ENCODE peak calls at places on chromosomes 13 and 19, in four cellular contexts. One of them, this sample, is unnamed.

GRCh38 chr19:1665565-1666047 is 13.2 kb upstream of the TCF3 start:
- DNase-seq in K562: peak; percentile 68
- DNase-seq in HepG2: no peak
- DNase-seq in H1: no peak
- DNase-seq in this sample: no peak

GRCh38 chr13:56335775-56336174 is 804.9 kb upstream of the PRR20A start:
- DNase-seq in K562: no peak
- DNase-seq in HepG2: no peak
- DNase-seq in H1: no peak
- DNase-seq in this sample: no peak

GRCh38 chr13:37303610-37304009 is 198.1 kb upstream of the CSNK1A1L start:
- DNase-seq in H1: no peak
- DNase-seq in K562: no peak
- DNase-seq in HepG2: no peak
- DNase-seq in this sample: no peak

GRCh38 chr13:102309110-102309509 is 92.7 kb downstream of the FGF14 start:
- DNase-seq in HepG2: no peak
- DNase-seq in K562: no peak
- DNase-seq in H1: no peak
- DNase-seq in this sample: no peak

GRCh38 chr19:38786572-38787265 is 2.3 kb upstream of the LGALS7B start:
- DNase-seq in K562: no peak
- DNase-seq in H1: no peak
- DNase-seq in HepG2: no peak
- DNase-seq in this sample: no peak

GRCh38 chr19:40807147-40808020 is 8.4 kb downstream of the EGLN2 start:
- DNase-seq in HepG2: peak; percentile 49
- DNase-seq in H1: peak; percentile 75
- DNase-seq in K562: no peak
- DNase-seq in this sample: no peak

GRCh38 chr19:27776020-27776419 is 1436.9 kb downstream of the UQCRFS1 start:
- DNase-seq in HepG2: no peak
- DNase-seq in H1: peak; percentile 58
- DNase-seq in K562: peak; percentile 44
- DNase-seq in this sample: no peak

GRCh38 chr13:74203576-74203975 is 69.4 kb upstream of the KLF12 start:
- DNase-seq in K562: no peak
- DNase-seq in HepG2: no peak
- DNase-seq in H1: no peak
- DNase-seq in this sample: no peak

GRCh38 chr13:48121733-48122132 is 26.8 kb upstream of the MED4 start:
- DNase-seq in H1: no peak
- DNase-seq in K562: no peak
- DNase-seq in HepG2: no peak
- DNase-seq in this sample: no peak

GRCh38 chr13:114041493-114041892 is 67.6 kb upstream of the C13orf46 start:
- DNase-seq in K562: no peak
- DNase-seq in H1: no peak
- DNase-seq in HepG2: no peak
- DNase-seq in this sample: no peak

GRCh38 chr19:42965204-42965603 is 28.2 kb upstream of the PSG7 start:
- DNase-seq in K562: no peak
- DNase-seq in HepG2: no peak
- DNase-seq in H1: no peak
- DNase-seq in this sample: no peak

DNA sequence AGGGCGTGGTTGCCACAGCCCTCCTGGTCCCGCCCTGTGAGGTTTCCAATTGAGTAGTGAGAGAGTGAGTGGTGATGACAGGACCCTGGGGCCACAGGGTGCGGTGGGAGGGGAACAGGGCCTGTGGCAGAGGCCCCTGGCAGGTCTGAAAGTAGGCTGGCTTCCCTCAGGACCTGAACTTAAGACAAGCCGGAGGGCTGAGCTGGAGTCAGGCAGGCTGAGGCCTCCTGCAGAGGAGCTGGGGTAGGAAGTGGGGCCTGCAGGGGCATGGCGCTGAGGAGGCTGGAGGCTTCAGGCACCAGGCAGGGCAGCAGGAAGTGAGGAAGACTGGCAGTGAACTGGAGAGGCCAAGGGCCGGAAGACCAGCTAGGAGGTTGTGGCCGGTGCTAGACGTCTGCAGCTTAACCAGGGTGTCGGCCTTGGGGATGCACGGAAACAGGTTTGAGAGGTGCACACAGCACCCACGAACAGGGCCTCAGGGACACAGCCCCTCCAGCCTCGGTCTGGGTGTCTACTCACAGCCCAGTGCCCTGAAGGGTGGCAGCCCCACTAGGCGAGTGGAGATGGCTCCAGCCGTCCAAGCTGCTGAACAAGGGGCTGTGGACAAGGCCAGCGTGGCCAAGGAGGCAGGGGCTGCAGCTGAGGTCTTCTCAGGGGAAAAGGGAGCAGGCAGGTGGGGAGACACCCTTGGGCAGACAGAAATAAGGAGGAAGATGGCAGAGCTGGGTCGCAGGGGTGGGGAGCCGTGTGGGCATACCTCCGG is 17.8 kb downstream of the POP4 start:
- DNase-seq in K562: peak; percentile 49
- DNase-seq in HepG2: no peak
- DNase-seq in H1: no peak
- DNase-seq in this sample: no peak
- H3K9ac ChIP-seq in K562: peak overlapping the region; percentile 65
- H3K9ac ChIP-seq in HepG2: no peak overlapping the region
- H3K9ac ChIP-seq in H1: no peak overlapping the region
- H3K9ac ChIP-seq in this sample: no peak overlapping the region

DNA sequence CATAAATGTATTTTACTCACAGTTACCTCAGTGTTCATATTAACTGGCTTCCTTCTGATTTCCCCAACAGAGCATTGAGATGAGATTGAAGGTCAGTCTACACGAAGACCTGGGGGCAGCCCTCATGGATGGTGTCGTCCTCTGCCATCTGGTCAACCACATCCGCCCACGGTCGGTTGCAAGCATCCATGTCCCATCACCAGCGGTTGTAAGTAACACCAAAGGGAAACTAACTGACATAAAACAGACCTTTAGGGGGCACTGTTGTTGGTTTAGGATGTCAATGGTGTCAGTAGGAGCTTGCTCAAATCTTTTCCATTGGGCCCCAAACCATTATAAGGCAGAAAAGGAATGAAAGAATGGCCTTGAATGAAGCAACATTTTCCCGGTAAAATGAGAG is 68.2 kb downstream of the ESD start:
- DNase-seq in H1: no peak
- DNase-seq in HepG2: peak; percentile 21
- DNase-seq in K562: peak; percentile 29
- DNase-seq in this sample: no peak
- TF ChIP-seq JUN in H1: no peak
- TF ChIP-seq JUN in HepG2: no peak
- TF ChIP-seq JUN in K562: no peak
- TF ChIP-seq JUN in this sample: no peak

DNA sequence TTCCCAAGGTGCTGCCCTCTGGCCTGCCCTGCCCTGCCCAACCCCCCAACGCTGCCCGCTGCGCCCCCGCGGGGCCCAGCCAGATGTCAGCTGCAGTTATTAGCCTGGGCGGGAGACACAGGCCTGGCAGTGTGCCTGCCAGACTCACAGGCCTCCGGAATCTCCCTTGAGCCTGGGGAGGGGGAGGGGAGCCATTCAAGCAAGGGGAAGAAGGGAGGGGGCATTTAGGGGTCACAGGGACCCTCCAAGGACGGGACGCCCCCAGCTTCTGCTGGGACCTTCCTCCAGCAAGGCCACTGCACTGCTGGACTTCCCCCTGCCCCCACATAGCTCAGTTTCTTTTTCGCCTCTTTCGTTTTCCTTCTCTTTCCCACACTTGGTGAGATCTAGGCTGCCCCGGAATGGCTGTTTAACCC is 2.6 kb upstream of the JUNB start:
- DNase-seq in HepG2: peak; percentile 41
- DNase-seq in H1: no peak
- DNase-seq in K562: no peak
- DNase-seq in this sample: peak; percentile 82
- H3K9ac ChIP-seq in HepG2: peak overlapping the region; percentile 89
- H3K9ac ChIP-seq in H1: no peak overlapping the region
- H3K9ac ChIP-seq in K562: peak overlapping the region; percentile 87
- H3K9ac ChIP-seq in this sample: peak overlapping the region; percentile 66

GRCh38 chr13:100423375-100423774 is 165.2 kb downstream of the GGACT start:
- DNase-seq in HepG2: no peak
- DNase-seq in K562: no peak
- DNase-seq in H1: no peak
- DNase-seq in this sample: no peak
- TF ChIP-seq JUN in HepG2: no peak
- TF ChIP-seq JUN in K562: no peak
- TF ChIP-seq JUN in H1: no peak
- TF ChIP-seq JUN in this sample: no peak

GRCh38 chr19:30780456-30780855 is 408.3 kb downstream of the ZNF536 start:
- DNase-seq in K562: no peak
- DNase-seq in HepG2: no peak
- DNase-seq in H1: no peak
- DNase-seq in this sample: no peak

GRCh38 chr19:30781519-30781918 is 409.3 kb downstream of the ZNF536 start:
- DNase-seq in K562: no peak
- DNase-seq in HepG2: no peak
- DNase-seq in H1: no peak
- DNase-seq in this sample: no peak

GRCh38 chr19:30778961-30779690 is 406.9 kb downstream of the ZNF536 start:
- DNase-seq in H1: peak; percentile 1
- DNase-seq in HepG2: no peak
- DNase-seq in K562: no peak
- DNase-seq in this sample: no peak

GRCh38 chr19:30780032-30780431 is 407.8 kb downstream of the ZNF536 start:
- DNase-seq in K562: no peak
- DNase-seq in HepG2: no peak
- DNase-seq in H1: no peak
- DNase-seq in this sample: no peak

GRCh38 chr19:30781047-30781446 is 408.9 kb downstream of the ZNF536 start:
- DNase-seq in K562: no peak
- DNase-seq in H1: no peak
- DNase-seq in HepG2: no peak
- DNase-seq in this sample: no peak
- H3K9ac ChIP-seq in K562: no peak overlapping the region
- H3K9ac ChIP-seq in H1: no peak overlapping the region
- H3K9ac ChIP-seq in HepG2: no peak overlapping the region
- H3K9ac ChIP-seq in this sample: no peak overlapping the region